ENCODE peak calls at places on chromosomes 12 and 14, in six cellular contexts. L, S, I, O, Y and Q are unnamed samples.

GRCh38 chr14:68779761-68780323 is 13.0 kb downstream of the ZFP36L1 start:
- DNase-seq in I (peak), Y (no peak), S (peak), L (peak), O (peak), Q (peak)

GRCh38 chr12:57456737-57457490 is 1.8 kb downstream of the INHBE start:
- DNase-seq in S (no peak), I (no peak), Y (no peak), O (no peak), L (peak), Q (no peak)

GRCh38 chr12:65892905-65893304 is 68.6 kb downstream of the HMGA2 start:
- DNase-seq in Y (no peak), S (no peak), I (no peak), L (peak), O (no peak), Q (no peak)

GRCh38 chr12:113551563-113551962 is 79.9 kb upstream of the LHX5 start:
- DNase-seq in Y (no peak), I (no peak), L (no peak), S (no peak), O (no peak), Q (no peak)

GRCh38 chr12:54352022-54352531 is 12.2 kb downstream of the GPR84 start:
- DNase-seq in I (no peak), S (no peak), L (no peak), Y (peak), O (peak), Q (no peak)

GRCh38 chr14:105830171-105830570 is 303.8 kb downstream of the TMEM121 start:
- DNase-seq in O (no peak), L (no peak), Y (no peak), I (no peak), S (no peak), Q (no peak)

GRCh38 chr12:122423258-122424165 is 1.0 kb upstream of the CLIP1 start:
- DNase-seq in L (peak), O (peak), Y (peak), I (peak), S (no peak), Q (peak)

GRCh38 chr14:26992403-26993115 is 394.7 kb upstream of the NOVA1 start:
- DNase-seq in Y (no peak), O (no peak), I (no peak), S (no peak), L (no peak), Q (no peak)

GRCh38 chr12:54592316-54592715 is 3.9 kb upstream of the PPP1R1A start:
- DNase-seq in Y (no peak), O (no peak), S (no peak), L (peak), I (no peak), Q (no peak)

GRCh38 chr14:72024043-72024407 is 91.8 kb downstream of the RGS6 start:
- DNase-seq in I (no peak), Y (peak), O (peak), S (no peak), L (peak), Q (peak)

GRCh38 chr14:106788534-106788933 is 1262.2 kb downstream of the TMEM121 start:
- DNase-seq in L (no peak), S (no peak), O (no peak), Y (no peak), I (no peak), Q (no peak)

GRCh38 chr14:65594882-65595237 is 182.3 kb downstream of the FUT8 start:
- DNase-seq in L (no peak), I (no peak), S (no peak), O (no peak), Y (no peak), Q (no peak)

GRCh38 chr12:27331927-27332324 is 710 bp upstream of the BMAL2 start:
- DNase-seq in O (no peak), L (peak), I (no peak), S (no peak), Y (no peak), Q (peak)